ENCODE peak calls at places on chromosomes 1 and 21, in seven cellular contexts. N, R, Y, L, E, Z and H are unnamed samples.

GRCh38 chr1:156050376-156050775 is 3.2 kb downstream of the UBQLN4 start:
- DNase-seq in L (peak; percentile 20), R (no peak), N (peak; percentile 58), Z (no peak), E (peak; percentile 54), Y (no peak), H (no peak)

GRCh38 chr1:118788372-118788955 is 199.7 kb downstream of the TBX15 start:
- DNase-seq in E (no peak), Z (no peak), L (no peak), R (no peak), N (no peak), Y (no peak), H (no peak)

GRCh38 chr1:59574085-59574484 is 240.7 kb upstream of the HOOK1 start:
- DNase-seq in R (no peak), N (no peak), L (peak; percentile 33), Z (no peak), Y (peak; percentile 74), E (no peak), H (peak; percentile 38)

GRCh38 chr1:10679521-10680220 is 116.8 kb downstream of the CASZ1 start:
- DNase-seq in N (peak; percentile 59), E (no peak), Y (peak; percentile 62), L (no peak), R (no peak), Z (no peak), H (peak; percentile 72)

GRCh38 chr1:3858231-3858981 is 1.1 kb downstream of the DFFB start:
- DNase-seq in L (peak; percentile 29), Z (no peak), N (no peak), E (no peak), Y (peak; percentile 36), R (no peak), H (peak; percentile 20)

GRCh38 chr1:94416901-94417701 is 1.1 kb upstream of the ABCD3 start:
- DNase-seq in N (peak; percentile 45), R (no peak), E (no peak), Z (no peak), Y (peak; percentile 89), L (peak; percentile 83), H (peak; percentile 82)

GRCh38 chr1:201166964-201167624 is 12.8 kb upstream of the TMEM9 start:
- DNase-seq in L (no peak), Z (no peak), E (no peak), N (no peak), Y (no peak), R (no peak), H (no peak)

GRCh38 chr21:37659874-37660273 is 256.4 kb downstream of the KCNJ6 start:
- DNase-seq in Z (no peak), Y (no peak), N (no peak), E (no peak), L (no peak), R (no peak), H (no peak)

GRCh38 chr1:225454733-225455132 is 26.9 kb upstream of the LBR start:
- DNase-seq in L (peak; percentile 79), E (no peak), Z (peak; percentile 20), N (no peak), Y (peak; percentile 89), R (no peak), H (peak; percentile 75)

GRCh38 chr1:228804640-228805413 is 69.5 kb downstream of the RHOU start:
- DNase-seq in N (no peak), Z (no peak), L (no peak), E (no peak), Y (no peak), R (no peak), H (peak; percentile 33)

GRCh38 chr1:36583980-36584805 is 101.5 kb upstream of the CSF3R start:
- DNase-seq in L (no peak), E (no peak), N (no peak), Z (no peak), Y (no peak), R (no peak), H (no peak)

GRCh38 chr1:202034683-202035462 is 24.5 kb downstream of the ELF3 start:
- DNase-seq in R (no peak), L (peak; percentile 98), Y (peak; percentile 96), E (peak; percentile 71), N (peak; percentile 60), Z (no peak), H (peak; percentile 98)

GRCh38 chr1:156226116-156226538 is 13.3 kb downstream of the PMF1 start:
- DNase-seq in R (no peak), L (no peak), Y (no peak), E (no peak), Z (no peak), N (no peak), H (no peak)

GRCh38 chr21:44579833-44580144 is 615 bp downstream of the KRTAP10-5 start:
- DNase-seq in E (no peak), L (no peak), Y (no peak), N (no peak), R (peak; percentile 61), Z (no peak), H (no peak)

GRCh38 chr1:43372172-43372571 is 4.4 kb upstream of the ELOVL1 start:
- DNase-seq in Z (no peak), E (no peak), N (no peak), R (no peak), L (no peak), Y (peak; percentile 57), H (no peak)

GRCh38 chr1:20194770-20195463 is 8.6 kb upstream of the PLA2G2C start:
- DNase-seq in Y (peak; percentile 36), E (peak; percentile 65), L (peak; percentile 54), R (no peak), Z (peak; percentile 62), N (peak; percentile 48), H (peak; percentile 53)

GRCh38 chr21:26752849-26753248 is 92.4 kb downstream of the ADAMTS1 start:
- DNase-seq in Z (no peak), Y (no peak), L (no peak), N (no peak), E (no peak), R (no peak), H (no peak)

GRCh38 chr21:35010450-35010849 is 38.7 kb downstream of the RUNX1 start:
- DNase-seq in E (no peak), Y (no peak), N (no peak), R (no peak), L (no peak), Z (no peak), H (no peak)

GRCh38 chr21:35014302-35015044 is 34.6 kb downstream of the RUNX1 start:
- DNase-seq in Y (peak; percentile 33), E (no peak), Z (no peak), R (no peak), L (no peak), N (no peak), H (peak; percentile 52)

GRCh38 chr21:35015435-35016024 is 33.6 kb downstream of the RUNX1 start:
- DNase-seq in R (no peak), Z (no peak), L (no peak), E (no peak), N (no peak), Y (no peak), H (no peak)

GRCh38 chr21:35007348-35007747 is 41.8 kb downstream of the RUNX1 start:
- DNase-seq in N (no peak), Z (no peak), E (no peak), Y (no peak), L (no peak), R (no peak), H (no peak)

DNA sequence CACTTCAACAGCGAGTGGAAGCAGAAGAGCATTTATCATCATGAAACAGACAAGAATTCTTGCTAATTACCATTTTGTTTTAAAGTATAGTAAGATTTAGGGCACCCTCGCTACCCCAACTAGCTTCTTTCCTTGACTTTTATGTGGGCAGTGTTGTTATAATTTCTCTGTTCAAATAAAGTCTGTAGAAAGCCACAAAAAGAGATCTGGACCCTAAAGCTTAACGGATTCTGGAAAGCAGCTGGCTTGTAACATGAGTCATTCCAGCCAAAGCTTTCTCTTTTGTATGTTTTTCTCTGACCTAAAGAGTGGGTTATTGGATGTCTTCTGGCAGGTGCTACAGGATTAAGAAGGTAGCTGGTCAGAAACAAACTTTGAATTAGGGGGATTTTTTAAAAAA is 37.4 kb downstream of the RUNX1 start:
- DNase-seq in N (no peak), Z (no peak), L (peak; percentile 64), Y (peak; percentile 70), E (no peak), R (no peak), H (peak; percentile 77)
- H3K4me3 ChIP-seq in N (no peak overlapping the region), Z (no peak overlapping the region), L (no peak overlapping the region), Y (no peak overlapping the region), E (no peak overlapping the region), R (no peak overlapping the region), H (no peak overlapping the region)

GRCh38 chr1:183723571-183723970 is 70.5 kb upstream of the APOBEC4 start:
- DNase-seq in N (no peak), R (no peak), Y (no peak), E (no peak), Z (no peak), L (no peak), H (peak; percentile 43)

GRCh38 chr1:183716286-183716685 is 63.2 kb upstream of the APOBEC4 start:
- DNase-seq in L (no peak), E (no peak), R (no peak), Y (peak; percentile 39), Z (no peak), N (no peak), H (no peak)

GRCh38 chr1:183721041-183721440 is 67.9 kb upstream of the APOBEC4 start:
- DNase-seq in R (no peak), N (no peak), Y (no peak), L (no peak), Z (no peak), E (no peak), H (no peak)

GRCh38 chr1:183719289-183719688 is 66.2 kb upstream of the APOBEC4 start:
- DNase-seq in R (no peak), L (no peak), Z (no peak), Y (no peak), E (no peak), N (no peak), H (no peak)

GRCh38 chr1:183719976-183720497 is 66.9 kb upstream of the APOBEC4 start:
- DNase-seq in Y (peak; percentile 34), Z (no peak), L (peak; percentile 32), N (no peak), R (no peak), E (no peak), H (peak; percentile 74)
- H3K4me3 ChIP-seq in Y (no peak overlapping the region), Z (no peak overlapping the region), L (peak overlapping the region; percentile 14), N (no peak overlapping the region), R (no peak overlapping the region), E (no peak overlapping the region), H (no peak overlapping the region)

GRCh38 chr21:14084701-14085100 is 126.1 kb downstream of the LIPI start:
- DNase-seq in R (no peak), N (no peak), Y (no peak), E (no peak), Z (no peak), L (no peak), H (no peak)

GRCh38 chr21:14086553-14086952 is 124.2 kb downstream of the LIPI start:
- DNase-seq in R (no peak), Y (no peak), N (no peak), E (no peak), Z (no peak), L (no peak), H (no peak)

GRCh38 chr21:14092834-14093560 is 117.8 kb downstream of the LIPI start:
- DNase-seq in N (no peak), Y (no peak), Z (no peak), R (no peak), L (no peak), E (no peak), H (no peak)

GRCh38 chr21:14084068-14084501 is 126.7 kb downstream of the LIPI start:
- DNase-seq in Z (no peak), N (no peak), L (no peak), E (no peak), R (no peak), Y (no peak), H (no peak)

GRCh38 chr21:14088391-14088790 is 122.4 kb downstream of the LIPI start:
- DNase-seq in R (no peak), Y (no peak), L (no peak), Z (no peak), N (no peak), E (no peak), H (no peak)
- H3K4me3 ChIP-seq in R (no peak overlapping the region), Y (no peak overlapping the region), L (no peak overlapping the region), Z (no peak overlapping the region), N (no peak overlapping the region), E (no peak overlapping the region), H (no peak overlapping the region)

GRCh38 chr1:78047631-78048030 is 1.9 kb downstream of the GIPC2 start:
- DNase-seq in R (no peak), E (no peak), Y (no peak), Z (no peak), L (no peak), N (no peak), H (no peak)
- H3K4me3 ChIP-seq in R (no peak overlapping the region), E (peak overlapping the region; percentile 92), Y (no peak overlapping the region), Z (no peak overlapping the region), L (no peak overlapping the region), N (no peak overlapping the region), H (no peak overlapping the region)